ENCODE peak calls at places on chromosomes 5 and 9, in ten cellular contexts. One of them, this sample, is unnamed.

GRCh38 chr5:136766456-136766855 is 401.1 kb upstream of the TRPC7 start:
- DNase-seq in AG09319: no peak
- DNase-seq in prostate gland: no peak
- DNase-seq in GM13976: no peak
- DNase-seq in Panc1: no peak
- DNase-seq in epithelial cell of esophagus: peak
- DNase-seq in mucosa of descending colon: no peak
- DNase-seq in HFFc6: peak
- DNase-seq in MCF 10A: peak
- DNase-seq in type B pancreatic cell: no peak
- DNase-seq in this sample: no peak

GRCh38 chr5:143501176-143501840 is 97.8 kb upstream of the NR3C1 start:
- DNase-seq in mucosa of descending colon: no peak
- DNase-seq in GM13976: no peak
- DNase-seq in Panc1: no peak
- DNase-seq in epithelial cell of esophagus: no peak
- DNase-seq in prostate gland: no peak
- DNase-seq in HFFc6: peak
- DNase-seq in type B pancreatic cell: no peak
- DNase-seq in MCF 10A: no peak
- DNase-seq in AG09319: peak
- DNase-seq in this sample: no peak

GRCh38 chr9:35687306-35687705 is 2.4 kb downstream of the TPM2 start:
- DNase-seq in type B pancreatic cell: no peak
- DNase-seq in Panc1: no peak
- DNase-seq in prostate gland: no peak
- DNase-seq in GM13976: no peak
- DNase-seq in epithelial cell of esophagus: no peak
- DNase-seq in mucosa of descending colon: no peak
- DNase-seq in MCF 10A: no peak
- DNase-seq in AG09319: no peak
- DNase-seq in HFFc6: no peak
- DNase-seq in this sample: no peak

GRCh38 chr5:173721259-173722232 is 105.1 kb upstream of the BOD1 start:
- DNase-seq in GM13976: no peak
- DNase-seq in HFFc6: no peak
- DNase-seq in mucosa of descending colon: no peak
- DNase-seq in prostate gland: no peak
- DNase-seq in MCF 10A: peak
- DNase-seq in type B pancreatic cell: no peak
- DNase-seq in Panc1: no peak
- DNase-seq in AG09319: no peak
- DNase-seq in epithelial cell of esophagus: peak
- DNase-seq in this sample: no peak

GRCh38 chr9:89808076-89808701 is 203.4 kb downstream of the GADD45G start:
- DNase-seq in Panc1: no peak
- DNase-seq in AG09319: no peak
- DNase-seq in epithelial cell of esophagus: no peak
- DNase-seq in HFFc6: no peak
- DNase-seq in prostate gland: no peak
- DNase-seq in mucosa of descending colon: no peak
- DNase-seq in MCF 10A: no peak
- DNase-seq in type B pancreatic cell: peak
- DNase-seq in GM13976: no peak
- DNase-seq in this sample: peak

GRCh38 chr9:115306860-115307259 is 188.9 kb upstream of the TNC start:
- DNase-seq in epithelial cell of esophagus: no peak
- DNase-seq in AG09319: no peak
- DNase-seq in MCF 10A: no peak
- DNase-seq in GM13976: no peak
- DNase-seq in type B pancreatic cell: no peak
- DNase-seq in Panc1: no peak
- DNase-seq in HFFc6: no peak
- DNase-seq in prostate gland: no peak
- DNase-seq in mucosa of descending colon: no peak
- DNase-seq in this sample: no peak

GRCh38 chr9:125982798-125983406 is 235.7 kb downstream of the PBX3 start:
- DNase-seq in MCF 10A: no peak
- DNase-seq in epithelial cell of esophagus: no peak
- DNase-seq in AG09319: no peak
- DNase-seq in HFFc6: no peak
- DNase-seq in GM13976: no peak
- DNase-seq in mucosa of descending colon: no peak
- DNase-seq in prostate gland: no peak
- DNase-seq in type B pancreatic cell: peak
- DNase-seq in Panc1: no peak
- DNase-seq in this sample: peak

GRCh38 chr5:53126514-53126913 is 17.0 kb upstream of the MOCS2 start:
- DNase-seq in MCF 10A: peak
- DNase-seq in GM13976: no peak
- DNase-seq in epithelial cell of esophagus: peak
- DNase-seq in prostate gland: no peak
- DNase-seq in mucosa of descending colon: no peak
- DNase-seq in type B pancreatic cell: no peak
- DNase-seq in Panc1: no peak
- DNase-seq in AG09319: no peak
- DNase-seq in HFFc6: peak
- DNase-seq in this sample: no peak

GRCh38 chr5:147635882-147636531 is 126.1 kb upstream of the DPYSL3 start:
- DNase-seq in epithelial cell of esophagus: peak
- DNase-seq in GM13976: no peak
- DNase-seq in Panc1: no peak
- DNase-seq in MCF 10A: no peak
- DNase-seq in mucosa of descending colon: no peak
- DNase-seq in AG09319: no peak
- DNase-seq in type B pancreatic cell: no peak
- DNase-seq in HFFc6: no peak
- DNase-seq in prostate gland: no peak
- DNase-seq in this sample: no peak

GRCh38 chr9:76162751-76163500 is 231.3 kb downstream of the RFK start:
- DNase-seq in AG09319: no peak
- DNase-seq in Panc1: no peak
- DNase-seq in prostate gland: no peak
- DNase-seq in mucosa of descending colon: no peak
- DNase-seq in HFFc6: no peak
- DNase-seq in epithelial cell of esophagus: no peak
- DNase-seq in GM13976: no peak
- DNase-seq in MCF 10A: no peak
- DNase-seq in type B pancreatic cell: no peak
- DNase-seq in this sample: no peak

GRCh38 chr5:37723147-37723961 is 116.5 kb downstream of the GDNF start:
- DNase-seq in prostate gland: no peak
- DNase-seq in type B pancreatic cell: no peak
- DNase-seq in Panc1: no peak
- DNase-seq in MCF 10A: peak
- DNase-seq in AG09319: no peak
- DNase-seq in epithelial cell of esophagus: peak
- DNase-seq in HFFc6: no peak
- DNase-seq in mucosa of descending colon: no peak
- DNase-seq in GM13976: no peak
- DNase-seq in this sample: no peak
- TF ChIP-seq CTCF in prostate gland: no peak
- TF ChIP-seq CTCF in type B pancreatic cell: peak
- TF ChIP-seq CTCF in Panc1: peak
- TF ChIP-seq CTCF in MCF 10A: peak
- TF ChIP-seq CTCF in AG09319: peak
- TF ChIP-seq CTCF in epithelial cell of esophagus: peak
- TF ChIP-seq CTCF in HFFc6: peak
- TF ChIP-seq CTCF in mucosa of descending colon: no peak
- TF ChIP-seq CTCF in GM13976: no peak
- TF ChIP-seq CTCF in this sample: peak

GRCh38 chr5:172640822-172641358 is at the start of gene NEURL1B:
- DNase-seq in GM13976: peak
- DNase-seq in mucosa of descending colon: peak
- DNase-seq in type B pancreatic cell: peak
- DNase-seq in epithelial cell of esophagus: peak
- DNase-seq in MCF 10A: peak
- DNase-seq in AG09319: peak
- DNase-seq in Panc1: no peak
- DNase-seq in prostate gland: peak
- DNase-seq in HFFc6: peak
- DNase-seq in this sample: peak

GRCh38 chr5:172640139-172640538 is 924 bp upstream of the NEURL1B start:
- DNase-seq in AG09319: no peak
- DNase-seq in mucosa of descending colon: no peak
- DNase-seq in GM13976: no peak
- DNase-seq in HFFc6: no peak
- DNase-seq in type B pancreatic cell: no peak
- DNase-seq in MCF 10A: no peak
- DNase-seq in epithelial cell of esophagus: no peak
- DNase-seq in Panc1: no peak
- DNase-seq in prostate gland: no peak
- DNase-seq in this sample: no peak

GRCh38 chr5:172642046-172642409 is 965 bp downstream of the NEURL1B start:
- DNase-seq in MCF 10A: no peak
- DNase-seq in prostate gland: no peak
- DNase-seq in AG09319: no peak
- DNase-seq in HFFc6: peak
- DNase-seq in mucosa of descending colon: no peak
- DNase-seq in epithelial cell of esophagus: no peak
- DNase-seq in Panc1: no peak
- DNase-seq in GM13976: no peak
- DNase-seq in type B pancreatic cell: no peak
- DNase-seq in this sample: no peak

GRCh38 chr5:172642511-172642910 is 1.4 kb downstream of the NEURL1B start:
- DNase-seq in GM13976: no peak
- DNase-seq in HFFc6: no peak
- DNase-seq in epithelial cell of esophagus: no peak
- DNase-seq in type B pancreatic cell: no peak
- DNase-seq in mucosa of descending colon: no peak
- DNase-seq in prostate gland: no peak
- DNase-seq in MCF 10A: no peak
- DNase-seq in Panc1: no peak
- DNase-seq in AG09319: no peak
- DNase-seq in this sample: no peak

DNA sequence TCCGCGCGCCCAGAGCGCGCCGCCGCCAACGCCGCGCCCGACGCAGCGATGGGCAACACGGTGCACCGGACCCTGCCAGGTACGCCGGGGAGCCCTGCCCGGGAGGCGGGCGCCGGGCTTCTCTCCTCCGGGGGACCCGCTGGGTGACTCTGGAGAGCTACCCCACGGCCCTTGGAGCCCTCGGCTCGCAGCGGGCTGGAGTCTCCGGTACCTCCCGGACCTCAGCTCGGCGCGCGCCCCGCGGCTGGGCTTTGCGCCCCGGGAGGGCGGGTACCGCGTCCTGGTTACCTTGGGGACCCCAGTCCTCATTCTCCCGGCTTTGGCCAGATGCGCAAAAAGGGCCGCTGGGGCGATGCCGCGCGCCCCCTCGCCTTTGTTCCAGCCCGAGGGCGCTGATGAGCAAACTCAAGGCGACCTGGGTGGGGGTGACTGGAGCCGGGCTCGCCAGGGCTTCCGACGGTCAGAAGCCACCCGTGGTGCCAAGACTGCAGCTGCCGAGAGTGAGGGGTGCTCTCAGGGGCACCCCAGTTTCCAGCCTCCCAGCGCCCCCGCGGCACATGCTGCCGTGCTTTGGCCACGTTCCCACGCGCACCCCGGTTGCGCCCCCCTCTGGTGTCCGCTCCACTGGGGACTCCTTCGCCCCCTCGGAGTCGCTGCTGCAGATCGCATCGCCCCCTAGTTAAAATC is 439 bp downstream of the NEURL1B start:
- DNase-seq in prostate gland: no peak
- DNase-seq in AG09319: no peak
- DNase-seq in type B pancreatic cell: no peak
- DNase-seq in HFFc6: no peak
- DNase-seq in Panc1: no peak
- DNase-seq in GM13976: no peak
- DNase-seq in MCF 10A: no peak
- DNase-seq in epithelial cell of esophagus: no peak
- DNase-seq in mucosa of descending colon: peak
- DNase-seq in this sample: no peak
- TF ChIP-seq CTCF in prostate gland: no peak
- TF ChIP-seq CTCF in AG09319: peak
- TF ChIP-seq CTCF in type B pancreatic cell: no peak
- TF ChIP-seq CTCF in HFFc6: peak
- TF ChIP-seq CTCF in Panc1: peak
- TF ChIP-seq CTCF in GM13976: no peak
- TF ChIP-seq CTCF in MCF 10A: no peak
- TF ChIP-seq CTCF in epithelial cell of esophagus: peak
- TF ChIP-seq CTCF in mucosa of descending colon: no peak
- TF ChIP-seq CTCF in this sample: no peak

GRCh38 chr9:79572891-79573696 is 1.3 kb downstream of the TLE4 start:
- DNase-seq in Panc1: no peak
- DNase-seq in GM13976: peak
- DNase-seq in type B pancreatic cell: peak
- DNase-seq in prostate gland: peak
- DNase-seq in mucosa of descending colon: peak
- DNase-seq in epithelial cell of esophagus: peak
- DNase-seq in AG09319: no peak
- DNase-seq in HFFc6: no peak
- DNase-seq in MCF 10A: peak
- DNase-seq in this sample: peak
- TF ChIP-seq CTCF in Panc1: no peak
- TF ChIP-seq CTCF in GM13976: peak
- TF ChIP-seq CTCF in type B pancreatic cell: no peak
- TF ChIP-seq CTCF in prostate gland: no peak
- TF ChIP-seq CTCF in mucosa of descending colon: no peak
- TF ChIP-seq CTCF in epithelial cell of esophagus: no peak
- TF ChIP-seq CTCF in AG09319: no peak
- TF ChIP-seq CTCF in HFFc6: peak
- TF ChIP-seq CTCF in MCF 10A: no peak
- TF ChIP-seq CTCF in this sample: no peak

GRCh38 chr5:127565586-127566270 is 48.3 kb downstream of the PRRC1 start:
- DNase-seq in epithelial cell of esophagus: no peak
- DNase-seq in MCF 10A: no peak
- DNase-seq in Panc1: no peak
- DNase-seq in GM13976: no peak
- DNase-seq in prostate gland: no peak
- DNase-seq in mucosa of descending colon: no peak
- DNase-seq in AG09319: no peak
- DNase-seq in type B pancreatic cell: no peak
- DNase-seq in HFFc6: no peak
- DNase-seq in this sample: no peak

GRCh38 chr5:127563133-127563532 is 45.7 kb downstream of the PRRC1 start:
- DNase-seq in epithelial cell of esophagus: no peak
- DNase-seq in type B pancreatic cell: no peak
- DNase-seq in Panc1: no peak
- DNase-seq in mucosa of descending colon: no peak
- DNase-seq in GM13976: no peak
- DNase-seq in HFFc6: no peak
- DNase-seq in prostate gland: no peak
- DNase-seq in AG09319: no peak
- DNase-seq in MCF 10A: no peak
- DNase-seq in this sample: no peak

GRCh38 chr5:127564002-127564769 is 46.7 kb downstream of the PRRC1 start:
- DNase-seq in type B pancreatic cell: no peak
- DNase-seq in MCF 10A: peak
- DNase-seq in Panc1: peak
- DNase-seq in mucosa of descending colon: no peak
- DNase-seq in HFFc6: peak
- DNase-seq in prostate gland: peak
- DNase-seq in GM13976: peak
- DNase-seq in AG09319: peak
- DNase-seq in epithelial cell of esophagus: peak
- DNase-seq in this sample: no peak

GRCh38 chr5:127561254-127561653 is 43.8 kb downstream of the PRRC1 start:
- DNase-seq in HFFc6: peak
- DNase-seq in MCF 10A: no peak
- DNase-seq in GM13976: no peak
- DNase-seq in Panc1: no peak
- DNase-seq in prostate gland: no peak
- DNase-seq in type B pancreatic cell: no peak
- DNase-seq in AG09319: no peak
- DNase-seq in mucosa of descending colon: no peak
- DNase-seq in epithelial cell of esophagus: peak
- DNase-seq in this sample: no peak

GRCh38 chr5:127562252-127562651 is 44.8 kb downstream of the PRRC1 start:
- DNase-seq in epithelial cell of esophagus: no peak
- DNase-seq in MCF 10A: peak
- DNase-seq in Panc1: no peak
- DNase-seq in mucosa of descending colon: no peak
- DNase-seq in GM13976: no peak
- DNase-seq in AG09319: no peak
- DNase-seq in type B pancreatic cell: no peak
- DNase-seq in prostate gland: no peak
- DNase-seq in HFFc6: no peak
- DNase-seq in this sample: no peak
- TF ChIP-seq CTCF in epithelial cell of esophagus: peak
- TF ChIP-seq CTCF in MCF 10A: no peak
- TF ChIP-seq CTCF in Panc1: peak
- TF ChIP-seq CTCF in mucosa of descending colon: no peak
- TF ChIP-seq CTCF in GM13976: peak
- TF ChIP-seq CTCF in AG09319: peak
- TF ChIP-seq CTCF in type B pancreatic cell: peak
- TF ChIP-seq CTCF in prostate gland: no peak
- TF ChIP-seq CTCF in HFFc6: peak
- TF ChIP-seq CTCF in this sample: peak

This sample was measured in osteocyte.